ENCODE peak calls at places on chromosomes 13 and 19, in five cellular contexts. P, N, J, I and G are unnamed samples.

GRCh38 chr19:55519461-55520311 is 17.2 kb downstream of the SBK2 start:
- DNase-seq in P (no peak), N (no peak), J (no peak), I (no peak), G (no peak)

GRCh38 chr19:38736413-38737280 is 7.6 kb downstream of the CAPN12 start:
- DNase-seq in P (peak), N (peak), J (no peak), I (peak), G (peak)

GRCh38 chr13:78598933-78599332 is 4.4 kb downstream of the POU4F1 start:
- DNase-seq in P (no peak), N (no peak), J (no peak), I (no peak), G (no peak)

GRCh38 chr19:3041756-3042517 is 12.9 kb upstream of the TLE2 start:
- DNase-seq in P (no peak), N (no peak), J (no peak), I (no peak), G (no peak)

GRCh38 chr19:38945562-38946228 is 15.0 kb downstream of the MRPS12 start:
- DNase-seq in P (no peak), N (no peak), J (no peak), I (no peak), G (no peak)

GRCh38 chr19:49613374-49613773 is 22.4 kb downstream of the PRR12 start:
- DNase-seq in P (no peak), N (no peak), J (no peak), I (no peak), G (no peak)

GRCh38 chr19:41960973-41961372 is 1.9 kb upstream of the RABAC1 start:
- DNase-seq in P (no peak), N (no peak), J (no peak), I (no peak), G (no peak)

GRCh38 chr19:28884786-28885476 is 328.0 kb downstream of the UQCRFS1 start:
- DNase-seq in P (no peak), N (no peak), J (no peak), I (no peak), G (no peak)

GRCh38 chr13:105774739-105775460 is 760.6 kb downstream of the EFNB2 start:
- DNase-seq in P (no peak), N (no peak), J (no peak), I (no peak), G (no peak)

GRCh38 chr19:8336072-8336569 is 6.9 kb downstream of the KANK3 start:
- DNase-seq in P (no peak), N (no peak), J (no peak), I (no peak), G (no peak)

GRCh38 chr13:37481005-37481857 is 117.3 kb downstream of the POSTN start:
- DNase-seq in P (no peak), N (no peak), J (no peak), I (no peak), G (no peak)

GRCh38 chr13:42071667-42072419 is 23.4 kb downstream of the DGKH start:
- DNase-seq in P (no peak), N (no peak), J (no peak), I (no peak), G (no peak)

GRCh38 chr19:46838160-46838559 is 12.5 kb downstream of the AP2S1 start:
- DNase-seq in P (no peak), N (no peak), J (no peak), I (no peak), G (no peak)

GRCh38 chr13:59133903-59134302 is 1029.8 kb downstream of the DIAPH3 start:
- DNase-seq in P (no peak), N (no peak), J (no peak), I (no peak), G (no peak)

GRCh38 chr19:4089400-4089908 is 22.8 kb upstream of the ZBTB7A start:
- DNase-seq in P (peak), N (peak), J (no peak), I (no peak), G (no peak)

GRCh38 chr19:11581740-11582139 is 4.3 kb upstream of the ACP5 start:
- DNase-seq in P (peak), N (no peak), J (no peak), I (peak), G (no peak)

GRCh38 chr13:112532837-112533745 is 54.9 kb downstream of the TUBGCP3 start:
- DNase-seq in P (no peak), N (no peak), J (no peak), I (no peak), G (no peak)

GRCh38 chr19:41708481-41708880 is at the start of gene CEACAM5:
- DNase-seq in P (no peak), N (peak), J (no peak), I (no peak), G (no peak)

GRCh38 chr19:10061717-10062310 is 24.3 kb upstream of the SHFL start:
- DNase-seq in P (no peak), N (no peak), J (no peak), I (no peak), G (no peak)

GRCh38 chr19:12513531-12514061 is 29.0 kb upstream of the ZNF709 start:
- DNase-seq in P (no peak), N (no peak), J (no peak), I (no peak), G (no peak)

GRCh38 chr19:50565984-50566903 is 2.0 kb downstream of the LRRC4B start:
- DNase-seq in P (no peak), N (no peak), J (no peak), I (no peak), G (no peak)

GRCh38 chr13:104810242-104810641 is 1725.2 kb downstream of the EFNB2 start:
- DNase-seq in P (no peak), N (no peak), J (no peak), I (no peak), G (no peak)

GRCh38 chr13:43749503-43749902 is 37.3 kb downstream of the ENOX1 start:
- DNase-seq in P (no peak), N (no peak), J (no peak), I (no peak), G (no peak)

GRCh38 chr13:64723735-64724134 is 2506.4 kb downstream of the PCDH9 start:
- DNase-seq in P (no peak), N (no peak), J (no peak), I (no peak), G (no peak)

GRCh38 chr19:55820037-55820436 is 11.8 kb downstream of the NLRP11 start:
- DNase-seq in P (no peak), N (no peak), J (no peak), I (no peak), G (no peak)

GRCh38 chr19:4909172-4909896 is at the start of gene UHRF1:
- DNase-seq in P (no peak), N (peak), J (no peak), I (no peak), G (peak)

GRCh38 chr19:46634045-46634655 is 1.9 kb downstream of the GNG8 start:
- DNase-seq in P (peak), N (peak), J (peak), I (no peak), G (peak)

GRCh38 chr13:21557995-21558394 is 46.0 kb downstream of the MICU2 start:
- DNase-seq in P (no peak), N (no peak), J (no peak), I (no peak), G (peak)

GRCh38 chr13:53873558-53873957 is 844.9 kb downstream of the OLFM4 start:
- DNase-seq in P (no peak), N (no peak), J (no peak), I (no peak), G (no peak)

GRCh38 chr13:44273991-44274810 is 99.4 kb upstream of the SERP2 start:
- DNase-seq in P (no peak), N (no peak), J (no peak), I (no peak), G (no peak)

GRCh38 chr19:8526345-8527062 is 12.5 kb upstream of the ZNF414 start:
- DNase-seq in P (peak), N (peak), J (peak), I (no peak), G (peak)

GRCh38 chr13:48531416-48532145 is 1.3 kb downstream of the RCBTB2 start:
- DNase-seq in P (no peak), N (peak), J (no peak), I (peak), G (no peak)

GRCh38 chr13:111337206-111337605 is 16.8 kb downstream of the TEX29 start:
- DNase-seq in P (no peak), N (no peak), J (no peak), I (no peak), G (no peak)

GRCh38 chr13:24931450-24932217 is 164.3 kb upstream of the PABPC3 start:
- DNase-seq in P (no peak), N (no peak), J (no peak), I (no peak), G (no peak)

GRCh38 chr19:17965370-17966114 is 1.4 kb upstream of the KCNN1 start:
- DNase-seq in P (no peak), N (no peak), J (no peak), I (no peak), G (no peak)

GRCh38 chr13:73610799-73611592 is 523.2 kb downstream of the KLF12 start:
- DNase-seq in P (no peak), N (no peak), J (no peak), I (no peak), G (no peak)

GRCh38 chr13:40168425-40169155 is 497.9 kb downstream of the FOXO1 start:
- DNase-seq in P (no peak), N (no peak), J (no peak), I (no peak), G (no peak)

GRCh38 chr13:45615501-45616101 is at the start of gene ERICH6B:
- DNase-seq in P (no peak), N (no peak), J (peak), I (no peak), G (peak)

GRCh38 chr13:71801165-71801564 is 65.8 kb downstream of the DACH1 start:
- DNase-seq in P (no peak), N (no peak), J (no peak), I (no peak), G (no peak)

GRCh38 chr13:110228936-110229904 is 77.7 kb downstream of the COL4A1 start:
- DNase-seq in P (no peak), N (no peak), J (no peak), I (no peak), G (no peak)
- H3K27ac ChIP-seq in P (peak), N (no peak), J (peak), I (no peak), G (no peak)

DNA sequence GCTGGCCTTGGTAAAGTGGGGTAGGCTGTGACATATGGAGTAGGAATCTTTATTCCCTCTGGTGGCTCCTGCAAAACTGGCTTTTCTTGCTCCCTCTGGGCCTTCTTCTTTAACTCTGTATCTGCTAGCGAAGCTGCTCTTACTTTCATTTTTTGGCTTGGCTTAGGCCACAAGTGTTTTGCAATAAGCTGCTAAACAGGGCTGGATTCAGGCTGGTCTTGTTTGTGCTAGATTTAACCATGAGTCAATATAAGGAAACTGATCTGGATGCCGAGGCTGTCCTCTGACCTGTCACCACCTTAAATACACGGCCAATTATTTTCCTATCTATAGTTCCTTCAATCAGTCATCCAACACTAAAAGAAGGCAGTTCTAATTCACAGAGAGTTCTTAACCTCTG is 42.4 kb downstream of the ZNF493 start:
- DNase-seq in P (no peak), N (no peak), J (no peak), I (no peak), G (no peak)
- H3K4me3 ChIP-seq in P (no peak), N (no peak), J (peak), I (no peak), G (no peak)

DNA sequence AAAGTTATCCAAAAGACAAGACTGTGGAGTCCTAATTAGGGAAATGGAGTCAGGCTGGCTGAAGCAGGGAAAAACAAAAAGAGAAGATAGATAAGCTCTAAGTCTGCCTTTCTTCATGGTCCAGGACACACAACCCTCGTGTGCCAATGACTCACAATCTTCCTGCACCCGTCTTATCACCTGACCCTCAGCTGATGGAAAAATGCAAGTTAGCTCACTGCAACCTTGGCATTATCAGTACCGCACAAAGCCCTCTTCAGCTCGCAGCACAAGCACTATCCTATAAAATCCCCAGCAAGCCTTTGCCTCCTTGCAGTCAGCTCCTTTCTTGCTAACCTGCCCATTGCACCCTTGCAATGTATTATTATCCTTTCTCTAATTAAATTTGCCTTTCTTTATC is 4.3 kb downstream of the OR7A5 start:
- DNase-seq in P (no peak), N (peak), J (no peak), I (no peak), G (no peak)
- H3K27ac ChIP-seq in P (no peak), N (no peak), J (no peak), I (no peak), G (no peak)

GRCh38 chr13:99797716-99798115 is 173.9 kb downstream of the ZIC5 start:
- DNase-seq in P (no peak), N (no peak), J (no peak), I (no peak), G (no peak)

GRCh38 chr13:99800951-99801350 is 170.6 kb downstream of the ZIC5 start:
- DNase-seq in P (no peak), N (no peak), J (no peak), I (no peak), G (peak)

GRCh38 chr13:99800004-99800403 is 171.6 kb downstream of the ZIC5 start:
- DNase-seq in P (no peak), N (no peak), J (no peak), I (no peak), G (no peak)

GRCh38 chr13:99796175-99796819 is 175.3 kb downstream of the ZIC5 start:
- DNase-seq in P (no peak), N (peak), J (no peak), I (no peak), G (no peak)

GRCh38 chr13:99798756-99799155 is 172.8 kb downstream of the ZIC5 start:
- DNase-seq in P (no peak), N (no peak), J (no peak), I (no peak), G (no peak)
- H3K4me3 ChIP-seq in P (no peak), N (no peak), J (no peak), I (no peak), G (no peak)

GRCh38 chr19:15418588-15419412 is at the start of gene AKAP8L:
- DNase-seq in P (peak), N (peak), J (peak), I (peak), G (peak)

GRCh38 chr19:15421136-15421535 is 2.3 kb upstream of the AKAP8L start:
- DNase-seq in P (no peak), N (no peak), J (no peak), I (no peak), G (no peak)

GRCh38 chr19:15418112-15418587 is 638 bp downstream of the AKAP8L start:
- DNase-seq in P (no peak), N (peak), J (no peak), I (no peak), G (peak)

GRCh38 chr19:15419413-15420025 is 731 bp upstream of the AKAP8L start:
- DNase-seq in P (no peak), N (no peak), J (no peak), I (no peak), G (no peak)

GRCh38 chr19:15417699-15418098 is 1.1 kb downstream of the AKAP8L start:
- DNase-seq in P (no peak), N (no peak), J (no peak), I (no peak), G (peak)
- H3K27ac ChIP-seq in P (peak), N (no peak), J (peak), I (peak), G (peak)